ENCODE peak calls at places on chromosomes 13 and 19, in seven cellular contexts. One of them, this sample, is unnamed.

GRCh38 chr19:55443824-55444719 is 972 bp upstream of the SHISA7 start:
- DNase-seq in AG09309: no peak
- DNase-seq in Calu3: no peak
- DNase-seq in activated T-helper 1 cell treated with anti-CD3 and anti-CD28 coated beads, Interleukin-12 subunit alpha, Interleukin-12 subunit beta, Interleukin-2, Interleukin-4 antibody, amounts not matched to agents 30 ng/mL and 10 ng/mL and 1 ng/mL, durations not matched to agents 14 hours and 24 hours and 36 hours: no peak
- DNase-seq in NCI-H526 treated with DMSO at 0.1 percent for 48 hours: no peak
- DNase-seq in CD4-positive, alpha-beta T cell: no peak
- DNase-seq in stimulated activated CD4-positive, alpha-beta T cell treated with anti-CD3 and anti-CD28 coated beads, Interleukin-2, amount 100 ng/mL, for 24 hours: no peak
- DNase-seq in this sample: no peak

GRCh38 chr19:16309653-16310052 is 15.0 kb upstream of the KLF2 start:
- DNase-seq in AG09309: no peak
- DNase-seq in Calu3: no peak
- DNase-seq in activated T-helper 1 cell treated with anti-CD3 and anti-CD28 coated beads, Interleukin-12 subunit alpha, Interleukin-12 subunit beta, Interleukin-2, Interleukin-4 antibody, amounts not matched to agents 30 ng/mL and 10 ng/mL and 1 ng/mL, durations not matched to agents 14 hours and 24 hours and 36 hours: no peak
- DNase-seq in NCI-H526 treated with DMSO at 0.1 percent for 48 hours: no peak
- DNase-seq in CD4-positive, alpha-beta T cell: no peak
- DNase-seq in stimulated activated CD4-positive, alpha-beta T cell treated with anti-CD3 and anti-CD28 coated beads, Interleukin-2, amount 100 ng/mL, for 24 hours: no peak
- DNase-seq in this sample: no peak

GRCh38 chr13:113474179-113474578 is 16.3 kb downstream of the DCUN1D2 start:
- DNase-seq in AG09309: no peak
- DNase-seq in Calu3: no peak
- DNase-seq in activated T-helper 1 cell treated with anti-CD3 and anti-CD28 coated beads, Interleukin-12 subunit alpha, Interleukin-12 subunit beta, Interleukin-2, Interleukin-4 antibody, amounts not matched to agents 30 ng/mL and 10 ng/mL and 1 ng/mL, durations not matched to agents 14 hours and 24 hours and 36 hours: no peak
- DNase-seq in NCI-H526 treated with DMSO at 0.1 percent for 48 hours: no peak
- DNase-seq in CD4-positive, alpha-beta T cell: no peak
- DNase-seq in stimulated activated CD4-positive, alpha-beta T cell treated with anti-CD3 and anti-CD28 coated beads, Interleukin-2, amount 100 ng/mL, for 24 hours: no peak
- DNase-seq in this sample: no peak

GRCh38 chr19:18013621-18014111 is 5.7 kb downstream of the ARRDC2 start:
- DNase-seq in AG09309: no peak
- DNase-seq in Calu3: no peak
- DNase-seq in activated T-helper 1 cell treated with anti-CD3 and anti-CD28 coated beads, Interleukin-12 subunit alpha, Interleukin-12 subunit beta, Interleukin-2, Interleukin-4 antibody, amounts not matched to agents 30 ng/mL and 10 ng/mL and 1 ng/mL, durations not matched to agents 14 hours and 24 hours and 36 hours: no peak
- DNase-seq in NCI-H526 treated with DMSO at 0.1 percent for 48 hours: no peak
- DNase-seq in CD4-positive, alpha-beta T cell: no peak
- DNase-seq in stimulated activated CD4-positive, alpha-beta T cell treated with anti-CD3 and anti-CD28 coated beads, Interleukin-2, amount 100 ng/mL, for 24 hours: no peak
- DNase-seq in this sample: peak

GRCh38 chr13:23620211-23620610 is 50.0 kb downstream of the TNFRSF19 start:
- DNase-seq in AG09309: no peak
- DNase-seq in Calu3: no peak
- DNase-seq in activated T-helper 1 cell treated with anti-CD3 and anti-CD28 coated beads, Interleukin-12 subunit alpha, Interleukin-12 subunit beta, Interleukin-2, Interleukin-4 antibody, amounts not matched to agents 30 ng/mL and 10 ng/mL and 1 ng/mL, durations not matched to agents 14 hours and 24 hours and 36 hours: no peak
- DNase-seq in NCI-H526 treated with DMSO at 0.1 percent for 48 hours: no peak
- DNase-seq in CD4-positive, alpha-beta T cell: no peak
- DNase-seq in stimulated activated CD4-positive, alpha-beta T cell treated with anti-CD3 and anti-CD28 coated beads, Interleukin-2, amount 100 ng/mL, for 24 hours: no peak
- DNase-seq in this sample: no peak

GRCh38 chr19:9891609-9892373 is 44.5 kb downstream of the OLFM2 start:
- DNase-seq in AG09309: no peak
- DNase-seq in Calu3: no peak
- DNase-seq in activated T-helper 1 cell treated with anti-CD3 and anti-CD28 coated beads, Interleukin-12 subunit alpha, Interleukin-12 subunit beta, Interleukin-2, Interleukin-4 antibody, amounts not matched to agents 30 ng/mL and 10 ng/mL and 1 ng/mL, durations not matched to agents 14 hours and 24 hours and 36 hours: no peak
- DNase-seq in NCI-H526 treated with DMSO at 0.1 percent for 48 hours: no peak
- DNase-seq in CD4-positive, alpha-beta T cell: no peak
- DNase-seq in stimulated activated CD4-positive, alpha-beta T cell treated with anti-CD3 and anti-CD28 coated beads, Interleukin-2, amount 100 ng/mL, for 24 hours: no peak
- DNase-seq in this sample: no peak

GRCh38 chr13:100825551-100825950 is 151.0 kb upstream of the TMTC4 start:
- DNase-seq in AG09309: peak
- DNase-seq in Calu3: no peak
- DNase-seq in activated T-helper 1 cell treated with anti-CD3 and anti-CD28 coated beads, Interleukin-12 subunit alpha, Interleukin-12 subunit beta, Interleukin-2, Interleukin-4 antibody, amounts not matched to agents 30 ng/mL and 10 ng/mL and 1 ng/mL, durations not matched to agents 14 hours and 24 hours and 36 hours: no peak
- DNase-seq in NCI-H526 treated with DMSO at 0.1 percent for 48 hours: no peak
- DNase-seq in CD4-positive, alpha-beta T cell: no peak
- DNase-seq in stimulated activated CD4-positive, alpha-beta T cell treated with anti-CD3 and anti-CD28 coated beads, Interleukin-2, amount 100 ng/mL, for 24 hours: no peak
- DNase-seq in this sample: no peak

GRCh38 chr19:48491793-48492123 is 19.9 kb downstream of the LMTK3 start:
- DNase-seq in AG09309: no peak
- DNase-seq in Calu3: no peak
- DNase-seq in activated T-helper 1 cell treated with anti-CD3 and anti-CD28 coated beads, Interleukin-12 subunit alpha, Interleukin-12 subunit beta, Interleukin-2, Interleukin-4 antibody, amounts not matched to agents 30 ng/mL and 10 ng/mL and 1 ng/mL, durations not matched to agents 14 hours and 24 hours and 36 hours: no peak
- DNase-seq in NCI-H526 treated with DMSO at 0.1 percent for 48 hours: no peak
- DNase-seq in CD4-positive, alpha-beta T cell: no peak
- DNase-seq in stimulated activated CD4-positive, alpha-beta T cell treated with anti-CD3 and anti-CD28 coated beads, Interleukin-2, amount 100 ng/mL, for 24 hours: no peak
- DNase-seq in this sample: no peak

GRCh38 chr19:7781157-7781556 is 18.1 kb downstream of the CLEC4M start:
- DNase-seq in AG09309: no peak
- DNase-seq in Calu3: no peak
- DNase-seq in activated T-helper 1 cell treated with anti-CD3 and anti-CD28 coated beads, Interleukin-12 subunit alpha, Interleukin-12 subunit beta, Interleukin-2, Interleukin-4 antibody, amounts not matched to agents 30 ng/mL and 10 ng/mL and 1 ng/mL, durations not matched to agents 14 hours and 24 hours and 36 hours: no peak
- DNase-seq in NCI-H526 treated with DMSO at 0.1 percent for 48 hours: no peak
- DNase-seq in CD4-positive, alpha-beta T cell: no peak
- DNase-seq in stimulated activated CD4-positive, alpha-beta T cell treated with anti-CD3 and anti-CD28 coated beads, Interleukin-2, amount 100 ng/mL, for 24 hours: no peak
- DNase-seq in this sample: no peak

GRCh38 chr19:4066682-4067395 is at the start of gene ZBTB7A:
- DNase-seq in AG09309: no peak
- DNase-seq in Calu3: peak
- DNase-seq in activated T-helper 1 cell treated with anti-CD3 and anti-CD28 coated beads, Interleukin-12 subunit alpha, Interleukin-12 subunit beta, Interleukin-2, Interleukin-4 antibody, amounts not matched to agents 30 ng/mL and 10 ng/mL and 1 ng/mL, durations not matched to agents 14 hours and 24 hours and 36 hours: peak
- DNase-seq in NCI-H526 treated with DMSO at 0.1 percent for 48 hours: peak
- DNase-seq in CD4-positive, alpha-beta T cell: peak
- DNase-seq in stimulated activated CD4-positive, alpha-beta T cell treated with anti-CD3 and anti-CD28 coated beads, Interleukin-2, amount 100 ng/mL, for 24 hours: peak
- DNase-seq in this sample: peak

GRCh38 chr13:71477735-71478134 is 389.3 kb downstream of the DACH1 start:
- DNase-seq in AG09309: no peak
- DNase-seq in Calu3: no peak
- DNase-seq in activated T-helper 1 cell treated with anti-CD3 and anti-CD28 coated beads, Interleukin-12 subunit alpha, Interleukin-12 subunit beta, Interleukin-2, Interleukin-4 antibody, amounts not matched to agents 30 ng/mL and 10 ng/mL and 1 ng/mL, durations not matched to agents 14 hours and 24 hours and 36 hours: no peak
- DNase-seq in NCI-H526 treated with DMSO at 0.1 percent for 48 hours: no peak
- DNase-seq in CD4-positive, alpha-beta T cell: no peak
- DNase-seq in stimulated activated CD4-positive, alpha-beta T cell treated with anti-CD3 and anti-CD28 coated beads, Interleukin-2, amount 100 ng/mL, for 24 hours: no peak
- DNase-seq in this sample: no peak

GRCh38 chr19:17075860-17076538 is 422 bp downstream of the MYO9B start:
- DNase-seq in AG09309: no peak
- DNase-seq in Calu3: peak
- DNase-seq in activated T-helper 1 cell treated with anti-CD3 and anti-CD28 coated beads, Interleukin-12 subunit alpha, Interleukin-12 subunit beta, Interleukin-2, Interleukin-4 antibody, amounts not matched to agents 30 ng/mL and 10 ng/mL and 1 ng/mL, durations not matched to agents 14 hours and 24 hours and 36 hours: peak
- DNase-seq in NCI-H526 treated with DMSO at 0.1 percent for 48 hours: no peak
- DNase-seq in CD4-positive, alpha-beta T cell: peak
- DNase-seq in stimulated activated CD4-positive, alpha-beta T cell treated with anti-CD3 and anti-CD28 coated beads, Interleukin-2, amount 100 ng/mL, for 24 hours: peak
- DNase-seq in this sample: peak

GRCh38 chr13:66076417-66076816 is 1153.7 kb downstream of the PCDH9 start:
- DNase-seq in AG09309: peak
- DNase-seq in Calu3: no peak
- DNase-seq in activated T-helper 1 cell treated with anti-CD3 and anti-CD28 coated beads, Interleukin-12 subunit alpha, Interleukin-12 subunit beta, Interleukin-2, Interleukin-4 antibody, amounts not matched to agents 30 ng/mL and 10 ng/mL and 1 ng/mL, durations not matched to agents 14 hours and 24 hours and 36 hours: no peak
- DNase-seq in NCI-H526 treated with DMSO at 0.1 percent for 48 hours: no peak
- DNase-seq in CD4-positive, alpha-beta T cell: no peak
- DNase-seq in stimulated activated CD4-positive, alpha-beta T cell treated with anti-CD3 and anti-CD28 coated beads, Interleukin-2, amount 100 ng/mL, for 24 hours: no peak
- DNase-seq in this sample: no peak

GRCh38 chr19:28288850-28289249 is 924.1 kb downstream of the UQCRFS1 start:
- DNase-seq in AG09309: no peak
- DNase-seq in Calu3: no peak
- DNase-seq in activated T-helper 1 cell treated with anti-CD3 and anti-CD28 coated beads, Interleukin-12 subunit alpha, Interleukin-12 subunit beta, Interleukin-2, Interleukin-4 antibody, amounts not matched to agents 30 ng/mL and 10 ng/mL and 1 ng/mL, durations not matched to agents 14 hours and 24 hours and 36 hours: no peak
- DNase-seq in NCI-H526 treated with DMSO at 0.1 percent for 48 hours: no peak
- DNase-seq in CD4-positive, alpha-beta T cell: no peak
- DNase-seq in stimulated activated CD4-positive, alpha-beta T cell treated with anti-CD3 and anti-CD28 coated beads, Interleukin-2, amount 100 ng/mL, for 24 hours: no peak
- DNase-seq in this sample: no peak

GRCh38 chr19:43532571-43532961 is 422 bp upstream of the ZNF575 start:
- DNase-seq in AG09309: no peak
- DNase-seq in Calu3: peak
- DNase-seq in activated T-helper 1 cell treated with anti-CD3 and anti-CD28 coated beads, Interleukin-12 subunit alpha, Interleukin-12 subunit beta, Interleukin-2, Interleukin-4 antibody, amounts not matched to agents 30 ng/mL and 10 ng/mL and 1 ng/mL, durations not matched to agents 14 hours and 24 hours and 36 hours: no peak
- DNase-seq in NCI-H526 treated with DMSO at 0.1 percent for 48 hours: no peak
- DNase-seq in CD4-positive, alpha-beta T cell: no peak
- DNase-seq in stimulated activated CD4-positive, alpha-beta T cell treated with anti-CD3 and anti-CD28 coated beads, Interleukin-2, amount 100 ng/mL, for 24 hours: no peak
- DNase-seq in this sample: peak

GRCh38 chr19:51607920-51608562 is 22.2 kb downstream of the SIGLEC5 start:
- DNase-seq in AG09309: peak
- DNase-seq in Calu3: peak
- DNase-seq in activated T-helper 1 cell treated with anti-CD3 and anti-CD28 coated beads, Interleukin-12 subunit alpha, Interleukin-12 subunit beta, Interleukin-2, Interleukin-4 antibody, amounts not matched to agents 30 ng/mL and 10 ng/mL and 1 ng/mL, durations not matched to agents 14 hours and 24 hours and 36 hours: peak
- DNase-seq in NCI-H526 treated with DMSO at 0.1 percent for 48 hours: no peak
- DNase-seq in CD4-positive, alpha-beta T cell: peak
- DNase-seq in stimulated activated CD4-positive, alpha-beta T cell treated with anti-CD3 and anti-CD28 coated beads, Interleukin-2, amount 100 ng/mL, for 24 hours: peak
- DNase-seq in this sample: peak

GRCh38 chr13:107600986-107601385 is 614.4 kb downstream of the LIG4 start:
- DNase-seq in AG09309: no peak
- DNase-seq in Calu3: no peak
- DNase-seq in activated T-helper 1 cell treated with anti-CD3 and anti-CD28 coated beads, Interleukin-12 subunit alpha, Interleukin-12 subunit beta, Interleukin-2, Interleukin-4 antibody, amounts not matched to agents 30 ng/mL and 10 ng/mL and 1 ng/mL, durations not matched to agents 14 hours and 24 hours and 36 hours: no peak
- DNase-seq in NCI-H526 treated with DMSO at 0.1 percent for 48 hours: no peak
- DNase-seq in CD4-positive, alpha-beta T cell: no peak
- DNase-seq in stimulated activated CD4-positive, alpha-beta T cell treated with anti-CD3 and anti-CD28 coated beads, Interleukin-2, amount 100 ng/mL, for 24 hours: no peak
- DNase-seq in this sample: no peak

GRCh38 chr19:22052644-22053013 is 345 bp downstream of the ZNF257 start:
- DNase-seq in AG09309: no peak
- DNase-seq in Calu3: peak
- DNase-seq in activated T-helper 1 cell treated with anti-CD3 and anti-CD28 coated beads, Interleukin-12 subunit alpha, Interleukin-12 subunit beta, Interleukin-2, Interleukin-4 antibody, amounts not matched to agents 30 ng/mL and 10 ng/mL and 1 ng/mL, durations not matched to agents 14 hours and 24 hours and 36 hours: no peak
- DNase-seq in NCI-H526 treated with DMSO at 0.1 percent for 48 hours: no peak
- DNase-seq in CD4-positive, alpha-beta T cell: peak
- DNase-seq in stimulated activated CD4-positive, alpha-beta T cell treated with anti-CD3 and anti-CD28 coated beads, Interleukin-2, amount 100 ng/mL, for 24 hours: no peak
- DNase-seq in this sample: no peak

GRCh38 chr19:49949735-49950589 is 11.0 kb downstream of the SIGLEC11 start:
- DNase-seq in AG09309: peak
- DNase-seq in Calu3: no peak
- DNase-seq in activated T-helper 1 cell treated with anti-CD3 and anti-CD28 coated beads, Interleukin-12 subunit alpha, Interleukin-12 subunit beta, Interleukin-2, Interleukin-4 antibody, amounts not matched to agents 30 ng/mL and 10 ng/mL and 1 ng/mL, durations not matched to agents 14 hours and 24 hours and 36 hours: no peak
- DNase-seq in NCI-H526 treated with DMSO at 0.1 percent for 48 hours: no peak
- DNase-seq in CD4-positive, alpha-beta T cell: no peak
- DNase-seq in stimulated activated CD4-positive, alpha-beta T cell treated with anti-CD3 and anti-CD28 coated beads, Interleukin-2, amount 100 ng/mL, for 24 hours: no peak
- DNase-seq in this sample: no peak

GRCh38 chr13:33271759-33272158 is 13.8 kb downstream of the STARD13 start:
- DNase-seq in AG09309: no peak
- DNase-seq in Calu3: no peak
- DNase-seq in activated T-helper 1 cell treated with anti-CD3 and anti-CD28 coated beads, Interleukin-12 subunit alpha, Interleukin-12 subunit beta, Interleukin-2, Interleukin-4 antibody, amounts not matched to agents 30 ng/mL and 10 ng/mL and 1 ng/mL, durations not matched to agents 14 hours and 24 hours and 36 hours: no peak
- DNase-seq in NCI-H526 treated with DMSO at 0.1 percent for 48 hours: no peak
- DNase-seq in CD4-positive, alpha-beta T cell: no peak
- DNase-seq in stimulated activated CD4-positive, alpha-beta T cell treated with anti-CD3 and anti-CD28 coated beads, Interleukin-2, amount 100 ng/mL, for 24 hours: no peak
- DNase-seq in this sample: no peak

GRCh38 chr19:32195706-32196610 is 149.5 kb upstream of the ZNF507 start:
- DNase-seq in AG09309: no peak
- DNase-seq in Calu3: no peak
- DNase-seq in activated T-helper 1 cell treated with anti-CD3 and anti-CD28 coated beads, Interleukin-12 subunit alpha, Interleukin-12 subunit beta, Interleukin-2, Interleukin-4 antibody, amounts not matched to agents 30 ng/mL and 10 ng/mL and 1 ng/mL, durations not matched to agents 14 hours and 24 hours and 36 hours: no peak
- DNase-seq in NCI-H526 treated with DMSO at 0.1 percent for 48 hours: no peak
- DNase-seq in CD4-positive, alpha-beta T cell: no peak
- DNase-seq in stimulated activated CD4-positive, alpha-beta T cell treated with anti-CD3 and anti-CD28 coated beads, Interleukin-2, amount 100 ng/mL, for 24 hours: no peak
- DNase-seq in this sample: no peak

GRCh38 chr19:35786299-35787160 is 11.2 kb downstream of the ARHGAP33 start:
- DNase-seq in AG09309: no peak
- DNase-seq in Calu3: no peak
- DNase-seq in activated T-helper 1 cell treated with anti-CD3 and anti-CD28 coated beads, Interleukin-12 subunit alpha, Interleukin-12 subunit beta, Interleukin-2, Interleukin-4 antibody, amounts not matched to agents 30 ng/mL and 10 ng/mL and 1 ng/mL, durations not matched to agents 14 hours and 24 hours and 36 hours: no peak
- DNase-seq in NCI-H526 treated with DMSO at 0.1 percent for 48 hours: no peak
- DNase-seq in CD4-positive, alpha-beta T cell: no peak
- DNase-seq in stimulated activated CD4-positive, alpha-beta T cell treated with anti-CD3 and anti-CD28 coated beads, Interleukin-2, amount 100 ng/mL, for 24 hours: no peak
- DNase-seq in this sample: no peak

GRCh38 chr19:1070576-1070930 is 3.6 kb downstream of the ARHGAP45 start:
- DNase-seq in AG09309: no peak
- DNase-seq in Calu3: no peak
- DNase-seq in activated T-helper 1 cell treated with anti-CD3 and anti-CD28 coated beads, Interleukin-12 subunit alpha, Interleukin-12 subunit beta, Interleukin-2, Interleukin-4 antibody, amounts not matched to agents 30 ng/mL and 10 ng/mL and 1 ng/mL, durations not matched to agents 14 hours and 24 hours and 36 hours: no peak
- DNase-seq in NCI-H526 treated with DMSO at 0.1 percent for 48 hours: no peak
- DNase-seq in CD4-positive, alpha-beta T cell: no peak
- DNase-seq in stimulated activated CD4-positive, alpha-beta T cell treated with anti-CD3 and anti-CD28 coated beads, Interleukin-2, amount 100 ng/mL, for 24 hours: no peak
- DNase-seq in this sample: no peak

This sample was measured in activated naive CD8-positive, alpha-beta T cell treated with anti-CD3 and anti-CD28 coated beads, Interleukin-2, amount 10 ng/mL, durations not matched to agents 7 days and 5 days.